ENCODE peak calls at places on chromosome 3, in seven cellular contexts. V is stomach, N is IMR-90, U is body of pancreas, G is ovary, F is gastrocnemius medialis, L is transverse colon. O is an unnamed sample.

GRCh38 chr3:132318451-132318850 is 1.2 kb downstream of the ACP3 start:
- DNase-seq in V (no peak), G (no peak), F (no peak), L (no peak), U (no peak), N (peak; percentile 45), O (no peak)

GRCh38 chr3:165895919-165896318 is 58.7 kb upstream of the BCHE start:
- DNase-seq in L (no peak), N (no peak), V (no peak), F (no peak), U (peak; percentile 29), G (no peak), O (no peak)

GRCh38 chr3:175399156-175399840 is 540.2 kb downstream of the NAALADL2 start:
- DNase-seq in G (no peak), V (no peak), N (peak; percentile 20), L (no peak), F (no peak), U (peak; percentile 31), O (no peak)

GRCh38 chr3:35198857-35199256 is 440.5 kb upstream of the ARPP21 start:
- DNase-seq in G (no peak), F (no peak), U (no peak), L (no peak), V (no peak), N (no peak), O (no peak)

GRCh38 chr3:100033814-100034490 is 80.3 kb downstream of the FILIP1L start:
- DNase-seq in N (peak; percentile 52), L (no peak), G (no peak), U (no peak), V (no peak), F (no peak), O (no peak)

GRCh38 chr3:157115069-157116006 is 44.6 kb downstream of the CCNL1 start:
- DNase-seq in U (no peak), F (peak; percentile 16), V (no peak), N (peak; percentile 38), G (no peak), L (no peak), O (no peak)

GRCh38 chr3:193560870-193561269 is 6.2 kb upstream of the ATP13A4 start:
- DNase-seq in N (no peak), F (no peak), U (no peak), G (no peak), L (no peak), V (peak; percentile 59), O (no peak)

GRCh38 chr3:7328339-7328738 is 467.4 kb downstream of the GRM7 start:
- DNase-seq in U (no peak), G (no peak), L (no peak), V (no peak), F (no peak), N (no peak), O (no peak)

GRCh38 chr3:131856171-131856570 is 178.6 kb downstream of the CPNE4 start:
- DNase-seq in L (no peak), F (no peak), N (no peak), U (no peak), G (no peak), V (no peak), O (no peak)

GRCh38 chr3:106397004-106397403 is 528.2 kb upstream of the CBLB start:
- DNase-seq in U (no peak), F (no peak), V (no peak), N (no peak), G (no peak), L (no peak), O (no peak)

GRCh38 chr3:46935168-46935858 is 41.2 kb downstream of the CCDC12 start:
- DNase-seq in F (peak; percentile 94), G (peak; percentile 86), U (peak; percentile 95), L (peak; percentile 58), V (peak; percentile 78), N (peak; percentile 96), O (no peak)

GRCh38 chr3:187027531-187027936 is 97.2 kb downstream of the ST6GAL1 start:
- DNase-seq in F (no peak), N (no peak), U (no peak), L (peak; percentile 41), V (no peak), G (no peak), O (no peak)
- TF ChIP-seq POLR2A in F (no peak), N (no peak), U (no peak), L (peak; percentile 2), V (no peak), G (no peak), O (no peak)

GRCh38 chr3:171001957-171002694 is 24.4 kb downstream of the SLC2A2 start:
- DNase-seq in U (peak; percentile 21), V (no peak), G (no peak), F (no peak), L (peak; percentile 18), N (peak; percentile 66), O (no peak)

GRCh38 chr3:171001250-171001893 is 25.1 kb downstream of the SLC2A2 start:
- DNase-seq in V (no peak), N (no peak), L (no peak), G (no peak), F (no peak), U (no peak), O (no peak)

GRCh38 chr3:170997966-170998913 is 28.3 kb downstream of the SLC2A2 start:
- DNase-seq in L (peak; percentile 20), U (peak; percentile 34), N (peak; percentile 59), V (no peak), F (no peak), G (no peak), O (no peak)

GRCh38 chr3:170999737-171000242 is 26.7 kb downstream of the SLC2A2 start:
- DNase-seq in V (no peak), U (peak; percentile 64), L (peak; percentile 49), G (no peak), F (no peak), N (peak; percentile 93), O (no peak)

DNA sequence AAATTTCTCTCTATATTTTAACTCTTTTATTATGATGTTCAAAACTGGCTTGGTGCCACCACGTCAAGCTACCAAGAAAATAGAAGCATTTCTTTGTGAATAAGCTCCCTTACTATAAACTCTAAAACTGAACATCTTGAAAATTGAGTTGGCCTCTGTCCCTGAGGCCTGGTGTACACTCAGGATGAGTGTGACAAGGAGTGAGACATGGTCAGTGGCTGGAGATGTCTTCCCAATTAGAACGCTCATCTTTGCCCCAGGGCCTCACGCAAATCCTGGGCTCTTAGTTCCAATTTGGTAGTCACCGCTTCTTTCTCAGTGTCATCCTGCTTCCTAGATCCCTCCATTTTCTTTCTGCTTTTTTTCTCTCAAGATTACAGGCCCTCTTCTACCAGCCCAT is 26.2 kb downstream of the SLC2A2 start:
- DNase-seq in F (no peak), L (no peak), U (no peak), G (no peak), V (no peak), N (peak; percentile 11), O (no peak)
- H3K4me1 ChIP-seq in F (no peaks in the 10 kb centered on the region), L (no peaks in the 10 kb centered on the region), U (peaks cover 45% of the 10 kb centered on the region), G (peaks cover 2% of the 10 kb centered on the region), V (peaks cover 25% of the 10 kb centered on the region), N (peaks cover 13% of the 10 kb centered on the region), O (peaks cover 3% of the 10 kb centered on the region)

DNA sequence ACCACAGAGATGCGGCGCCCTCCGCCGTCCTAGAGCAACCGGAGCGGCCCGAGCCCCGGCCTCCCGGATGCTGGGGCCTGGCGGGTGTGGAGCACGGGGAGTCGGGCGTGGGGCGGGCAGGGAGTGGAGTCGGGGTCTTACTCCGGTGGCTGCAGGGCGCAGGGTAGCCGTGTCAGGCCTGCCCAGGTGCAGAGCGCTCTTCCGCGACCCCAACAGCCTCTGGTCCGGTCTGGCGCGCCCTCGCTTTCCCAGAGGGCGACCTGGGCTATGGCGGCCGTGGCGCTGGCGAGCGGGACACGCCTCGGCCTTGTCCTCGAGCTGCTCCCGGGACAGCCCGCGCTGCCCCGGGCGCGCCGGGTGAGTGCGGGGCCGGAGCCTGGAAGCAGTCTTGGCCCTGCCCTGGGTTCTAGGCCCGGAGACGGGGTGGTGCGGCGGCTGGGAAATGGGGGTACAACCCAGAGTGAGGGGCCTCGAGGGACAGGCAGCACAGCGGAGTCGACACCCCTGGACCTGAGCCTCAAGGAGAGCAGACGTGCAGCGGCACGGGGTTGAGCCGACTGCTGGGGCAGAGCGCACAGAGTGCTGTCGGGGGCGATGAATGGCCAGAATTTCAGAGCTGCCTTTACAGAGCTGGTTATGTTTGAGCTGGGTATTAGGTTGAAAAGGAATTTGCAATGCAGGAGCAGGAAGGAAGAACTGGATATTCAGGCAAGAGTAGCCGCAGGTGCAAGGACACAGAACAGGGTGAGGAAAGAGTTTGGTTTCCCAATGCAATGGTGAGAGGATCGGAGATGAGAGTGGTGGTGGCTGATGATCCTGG is at the start of gene ZNF662:
- DNase-seq in L (peak; percentile 42), G (peak; percentile 66), F (peak; percentile 4), N (no peak), V (peak; percentile 36), U (peak; percentile 67), O (peak; percentile 86)
- TF ChIP-seq POLR2A in L (peak; percentile 46), G (peak; percentile 51), F (no peak), N (no peak), V (no peak), U (peak; percentile 73), O (no peak)

DNA sequence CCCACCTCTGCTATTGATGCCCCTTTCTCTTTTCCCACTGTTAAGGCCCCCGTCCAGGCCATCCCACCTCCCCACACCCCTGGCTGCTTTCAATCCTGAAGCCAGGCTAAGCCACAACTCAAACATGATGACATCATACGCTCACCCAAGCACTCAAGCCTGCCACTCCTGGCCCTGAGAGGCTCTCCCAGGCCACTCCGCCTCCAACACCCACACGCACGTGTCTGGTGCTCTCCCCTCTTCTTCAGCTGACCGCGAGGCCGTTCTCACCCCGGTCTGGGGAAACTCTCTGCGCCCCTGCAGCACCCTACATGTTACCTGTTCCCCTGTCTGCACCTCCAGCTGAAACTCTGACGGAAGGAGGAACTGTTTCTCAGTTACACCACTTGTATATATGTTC is 6.2 kb downstream of the ZXDC start:
- DNase-seq in V (no peak), U (peak; percentile 4), F (no peak), L (no peak), G (no peak), N (no peak), O (peak; percentile 40)
- H3K4me1 ChIP-seq in V (peaks cover 65% of the 10 kb centered on the region), U (peaks cover 74% of the 10 kb centered on the region), F (peaks cover 91% of the 10 kb centered on the region), L (peaks cover 25% of the 10 kb centered on the region), G (peaks cover 18% of the 10 kb centered on the region), N (peaks cover 14% of the 10 kb centered on the region), O (peaks cover 46% of the 10 kb centered on the region)

DNA sequence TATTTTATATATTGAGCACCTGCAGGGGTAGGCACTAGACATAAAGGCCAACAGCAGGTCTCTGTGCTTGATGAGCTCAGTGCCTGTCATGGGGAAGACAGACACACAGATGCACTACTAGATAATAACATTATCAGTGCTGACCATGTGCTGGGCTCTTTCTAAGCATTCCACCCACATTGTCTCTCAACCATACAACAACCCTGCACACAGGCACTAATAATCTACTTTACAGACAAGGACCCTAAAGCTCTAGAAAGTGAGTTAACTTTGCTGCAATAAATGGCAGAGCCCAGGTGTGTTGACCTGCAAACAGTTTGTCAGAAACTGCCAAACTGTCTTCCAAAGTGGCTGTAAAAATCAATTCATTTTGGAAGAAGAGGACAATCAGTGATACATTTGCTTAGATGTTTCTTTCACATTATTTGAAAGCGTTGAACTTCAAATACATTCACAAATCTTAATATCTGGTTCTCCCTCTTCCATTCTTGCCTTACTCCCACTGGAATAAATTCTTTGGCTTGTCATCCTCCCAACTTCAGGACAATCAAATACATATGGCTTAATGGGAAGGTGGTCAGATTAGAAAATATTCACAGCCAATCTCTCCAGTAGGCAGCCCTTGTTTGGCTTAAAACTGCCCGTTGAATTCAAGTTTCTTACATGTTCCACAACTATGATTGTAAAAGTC is 11.0 kb upstream of the PP2D1 start:
- DNase-seq in G (no peak), U (no peak), F (no peak), N (no peak), V (no peak), L (no peak), O (no peak)
- TF ChIP-seq POLR2A in G (no peak), U (no peak), F (no peak), N (no peak), V (no peak), L (no peak), O (no peak)

O was measured in suprapubic skin.